ENCODE peak calls at places on chromosomes 1 and 21, in seven cellular contexts. H, F, V, G, C, D and Q are unnamed samples.

GRCh38 chr21:28602581-28602980 is 390.1 kb downstream of the LTN1 start:
- DNase-seq in H (no peak), F (no peak), V (no peak), G (no peak), C (no peak), D (no peak), Q (no peak)

GRCh38 chr1:20322081-20322824 is 31.6 kb downstream of the VWA5B1 start:
- DNase-seq in H (peak; percentile 4), F (no peak), V (no peak), G (no peak), C (no peak), D (peak; percentile 88), Q (no peak)

GRCh38 chr1:43266881-43267280 is 2.9 kb upstream of the TMEM125 start:
- DNase-seq in H (no peak), F (no peak), V (no peak), G (no peak), C (no peak), D (no peak), Q (no peak)

GRCh38 chr1:213014642-213015041 is 1.0 kb downstream of the ANGEL2 start:
- DNase-seq in H (peak; percentile 13), F (no peak), V (no peak), G (no peak), C (no peak), D (no peak), Q (no peak)

GRCh38 chr1:30613188-30613587 is 110.2 kb downstream of the MATN1 start:
- DNase-seq in H (no peak), F (no peak), V (no peak), G (no peak), C (no peak), D (no peak), Q (no peak)

GRCh38 chr21:42520628-42521253 is 7.1 kb downstream of the SLC37A1 start:
- DNase-seq in H (no peak), F (no peak), V (no peak), G (no peak), C (no peak), D (no peak), Q (no peak)

GRCh38 chr1:241102652-241103051 is 254.4 kb downstream of the RGS7 start:
- DNase-seq in H (no peak), F (no peak), V (no peak), G (no peak), C (no peak), D (no peak), Q (no peak)

GRCh38 chr1:147892731-147893214 is 9.8 kb upstream of the GJA8 start:
- DNase-seq in H (peak; percentile 64), F (no peak), V (peak; percentile 37), G (no peak), C (no peak), D (peak; percentile 58), Q (no peak)

GRCh38 chr1:233489436-233489835 is 124.5 kb upstream of the KCNK1 start:
- DNase-seq in H (no peak), F (no peak), V (no peak), G (no peak), C (no peak), D (no peak), Q (no peak)

GRCh38 chr1:86981482-86982311 is 67.3 kb downstream of the HS2ST1 start:
- DNase-seq in H (no peak), F (no peak), V (no peak), G (no peak), C (no peak), D (no peak), Q (no peak)

GRCh38 chr1:207890136-207890738 is 20.7 kb downstream of the CD34 start:
- DNase-seq in H (peak; percentile 67), F (peak; percentile 86), V (peak; percentile 53), G (no peak), C (no peak), D (no peak), Q (no peak)

GRCh38 chr1:24642481-24643361 is at the start of gene SRRM1:
- DNase-seq in H (peak; percentile 100), F (peak; percentile 99), V (peak; percentile 99), G (peak; percentile 95), C (peak; percentile 98), D (peak; percentile 98), Q (peak; percentile 96)
- TF ChIP-seq CTCF in H (peak; percentile 10), F (no peak), V (no peak), G (peak; percentile 26), C (peak; percentile 10), D (peak; percentile 6), Q (no peak)

GRCh38 chr1:36872858-36873257 is 161.5 kb downstream of the GRIK3 start:
- DNase-seq in H (no peak), F (no peak), V (no peak), G (no peak), C (no peak), D (no peak), Q (no peak)
- TF ChIP-seq CTCF in H (no peak), F (no peak), V (no peak), G (no peak), C (no peak), D (no peak), Q (no peak)

DNA sequence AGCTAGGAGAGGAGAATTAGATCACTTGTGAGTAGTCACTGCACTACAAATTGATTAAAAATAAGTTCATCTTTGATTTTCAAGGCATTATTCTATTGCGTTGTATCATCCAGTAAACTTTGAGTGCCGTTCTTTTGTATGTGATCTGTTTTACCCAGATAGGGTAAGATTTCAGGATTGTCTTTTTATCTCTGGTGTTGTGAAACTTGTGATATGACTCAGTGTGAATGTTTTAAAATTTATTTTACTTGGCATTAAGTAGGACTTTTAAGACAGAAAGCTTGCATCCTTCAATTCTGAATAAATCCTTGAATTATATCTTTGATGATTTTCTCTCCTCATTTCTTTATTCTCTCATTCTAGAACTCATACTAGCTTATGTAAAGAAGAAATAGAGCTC is 93.3 kb upstream of the ADAMTS5 start:
- DNase-seq in H (peak; percentile 82), F (no peak), V (no peak), G (no peak), C (no peak), D (no peak), Q (no peak)
- TF ChIP-seq CTCF in H (no peak), F (no peak), V (no peak), G (no peak), C (no peak), D (no peak), Q (no peak)

GRCh38 chr1:108817811-108818210 is 39.1 kb downstream of the AKNAD1 start:
- DNase-seq in H (no peak), F (no peak), V (no peak), G (no peak), C (no peak), D (no peak), Q (no peak)
- TF ChIP-seq CTCF in H (no peak), F (no peak), V (no peak), G (no peak), C (no peak), D (no peak), Q (no peak)

DNA sequence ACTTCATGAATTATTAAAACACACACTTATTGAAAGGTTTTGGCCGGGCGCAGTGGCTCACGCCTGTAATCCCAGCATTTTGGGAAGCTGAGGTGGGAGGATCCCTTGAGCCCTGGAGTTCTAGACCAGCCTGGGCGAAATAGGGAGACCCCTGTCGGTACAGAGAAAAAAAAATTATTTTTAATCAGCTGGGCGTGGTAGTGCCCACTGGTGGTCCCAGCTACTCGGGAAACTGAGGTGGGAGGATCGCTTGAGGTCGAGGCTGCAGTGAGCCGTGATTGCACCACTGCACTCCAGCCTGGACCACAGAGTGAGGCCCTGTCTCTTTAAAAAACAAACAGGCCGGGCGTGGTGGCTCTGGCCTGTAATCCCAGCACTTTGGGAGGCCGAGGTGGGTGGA is 1.7 kb downstream of the GABPB2 start:
- DNase-seq in H (no peak), F (no peak), V (no peak), G (no peak), C (no peak), D (no peak), Q (no peak)
- TF ChIP-seq CTCF in H (no peak), F (no peak), V (no peak), G (no peak), C (no peak), D (no peak), Q (no peak)